ENCODE peak calls at places on chromosomes 1 and 21, in ten cellular contexts. One of them, this sample, is unnamed.

GRCh38 chr1:184053881-184054280 is 2.4 kb downstream of the TSEN15 start:
- DNase-seq in lower lobe of right lung: no peak
- DNase-seq in keratinocyte: no peak
- DNase-seq in heart right ventricle: no peak
- DNase-seq in cardiac muscle cell: no peak
- DNase-seq in transverse colon: no peak
- DNase-seq in A549: no peak
- DNase-seq in hepatocyte: no peak
- DNase-seq in fibroblast of lung: no peak
- DNase-seq in colonic mucosa: no peak
- DNase-seq in this sample: no peak

GRCh38 chr1:216820345-216820744 is 97.1 kb upstream of the ESRRG start:
- DNase-seq in A549: no peak
- DNase-seq in heart right ventricle: no peak
- DNase-seq in transverse colon: no peak
- DNase-seq in fibroblast of lung: peak
- DNase-seq in cardiac muscle cell: no peak
- DNase-seq in keratinocyte: no peak
- DNase-seq in hepatocyte: no peak
- DNase-seq in lower lobe of right lung: no peak
- DNase-seq in colonic mucosa: no peak
- DNase-seq in this sample: no peak

GRCh38 chr1:210448293-210448892 is 119.7 kb downstream of the HHAT start:
- DNase-seq in keratinocyte: no peak
- DNase-seq in hepatocyte: peak
- DNase-seq in colonic mucosa: no peak
- DNase-seq in fibroblast of lung: peak
- DNase-seq in lower lobe of right lung: no peak
- DNase-seq in cardiac muscle cell: peak
- DNase-seq in A549: peak
- DNase-seq in heart right ventricle: peak
- DNase-seq in transverse colon: no peak
- DNase-seq in this sample: no peak

GRCh38 chr21:42218836-42219605 is at the start of gene ABCG1:
- DNase-seq in fibroblast of lung: peak
- DNase-seq in heart right ventricle: no peak
- DNase-seq in transverse colon: peak
- DNase-seq in lower lobe of right lung: peak
- DNase-seq in hepatocyte: peak
- DNase-seq in A549: peak
- DNase-seq in colonic mucosa: peak
- DNase-seq in cardiac muscle cell: peak
- DNase-seq in keratinocyte: no peak
- DNase-seq in this sample: no peak

GRCh38 chr1:164704954-164705353 is 146.0 kb downstream of the PBX1 start:
- DNase-seq in A549: no peak
- DNase-seq in heart right ventricle: no peak
- DNase-seq in transverse colon: no peak
- DNase-seq in fibroblast of lung: no peak
- DNase-seq in keratinocyte: no peak
- DNase-seq in colonic mucosa: no peak
- DNase-seq in cardiac muscle cell: peak
- DNase-seq in lower lobe of right lung: no peak
- DNase-seq in hepatocyte: no peak
- DNase-seq in this sample: no peak

GRCh38 chr1:179822107-179822506 is 55.5 kb downstream of the TOR1AIP2 start:
- DNase-seq in colonic mucosa: no peak
- DNase-seq in lower lobe of right lung: no peak
- DNase-seq in hepatocyte: no peak
- DNase-seq in keratinocyte: no peak
- DNase-seq in transverse colon: no peak
- DNase-seq in A549: no peak
- DNase-seq in cardiac muscle cell: no peak
- DNase-seq in heart right ventricle: no peak
- DNase-seq in fibroblast of lung: no peak
- DNase-seq in this sample: no peak

GRCh38 chr1:209215826-209216225 is 367.7 kb upstream of the CAMK1G start:
- DNase-seq in cardiac muscle cell: no peak
- DNase-seq in transverse colon: no peak
- DNase-seq in lower lobe of right lung: no peak
- DNase-seq in keratinocyte: no peak
- DNase-seq in heart right ventricle: no peak
- DNase-seq in colonic mucosa: no peak
- DNase-seq in hepatocyte: no peak
- DNase-seq in fibroblast of lung: no peak
- DNase-seq in A549: no peak
- DNase-seq in this sample: no peak

GRCh38 chr1:193542668-193543067 is 356.3 kb upstream of the B3GALT2 start:
- DNase-seq in lower lobe of right lung: no peak
- DNase-seq in hepatocyte: peak
- DNase-seq in heart right ventricle: no peak
- DNase-seq in transverse colon: no peak
- DNase-seq in A549: no peak
- DNase-seq in fibroblast of lung: no peak
- DNase-seq in colonic mucosa: no peak
- DNase-seq in keratinocyte: no peak
- DNase-seq in cardiac muscle cell: peak
- DNase-seq in this sample: no peak

GRCh38 chr1:229371624-229372023 is 28.8 kb upstream of the CCSAP start:
- DNase-seq in transverse colon: no peak
- DNase-seq in cardiac muscle cell: no peak
- DNase-seq in colonic mucosa: no peak
- DNase-seq in keratinocyte: peak
- DNase-seq in heart right ventricle: no peak
- DNase-seq in A549: no peak
- DNase-seq in hepatocyte: no peak
- DNase-seq in lower lobe of right lung: no peak
- DNase-seq in fibroblast of lung: no peak
- DNase-seq in this sample: no peak
- H3K27ac ChIP-seq in transverse colon: no peak
- H3K27ac ChIP-seq in cardiac muscle cell: no peak
- H3K27ac ChIP-seq in colonic mucosa: no peak
- H3K27ac ChIP-seq in keratinocyte: peak
- H3K27ac ChIP-seq in heart right ventricle: peak
- H3K27ac ChIP-seq in A549: no peak
- H3K27ac ChIP-seq in hepatocyte: no peak
- H3K27ac ChIP-seq in lower lobe of right lung: no peak
- H3K27ac ChIP-seq in fibroblast of lung: no peak
- H3K27ac ChIP-seq in this sample: no peak

GRCh38 chr21:34519694-34520093 is 7.7 kb upstream of the KCNE1 start:
- DNase-seq in heart right ventricle: no peak
- DNase-seq in colonic mucosa: no peak
- DNase-seq in cardiac muscle cell: no peak
- DNase-seq in A549: no peak
- DNase-seq in fibroblast of lung: no peak
- DNase-seq in keratinocyte: no peak
- DNase-seq in transverse colon: no peak
- DNase-seq in lower lobe of right lung: no peak
- DNase-seq in hepatocyte: no peak
- DNase-seq in this sample: no peak

GRCh38 chr21:34517039-34517438 is 5.0 kb upstream of the KCNE1 start:
- DNase-seq in colonic mucosa: no peak
- DNase-seq in lower lobe of right lung: no peak
- DNase-seq in keratinocyte: no peak
- DNase-seq in cardiac muscle cell: no peak
- DNase-seq in fibroblast of lung: no peak
- DNase-seq in hepatocyte: no peak
- DNase-seq in transverse colon: no peak
- DNase-seq in A549: no peak
- DNase-seq in heart right ventricle: no peak
- DNase-seq in this sample: no peak

GRCh38 chr21:34519013-34519412 is 7.0 kb upstream of the KCNE1 start:
- DNase-seq in A549: no peak
- DNase-seq in transverse colon: no peak
- DNase-seq in keratinocyte: no peak
- DNase-seq in fibroblast of lung: no peak
- DNase-seq in cardiac muscle cell: no peak
- DNase-seq in lower lobe of right lung: no peak
- DNase-seq in heart right ventricle: no peak
- DNase-seq in hepatocyte: no peak
- DNase-seq in colonic mucosa: no peak
- DNase-seq in this sample: no peak

GRCh38 chr21:34514576-34515135 is 2.6 kb upstream of the KCNE1 start:
- DNase-seq in heart right ventricle: no peak
- DNase-seq in hepatocyte: no peak
- DNase-seq in keratinocyte: no peak
- DNase-seq in fibroblast of lung: peak
- DNase-seq in transverse colon: no peak
- DNase-seq in lower lobe of right lung: no peak
- DNase-seq in A549: no peak
- DNase-seq in cardiac muscle cell: no peak
- DNase-seq in colonic mucosa: no peak
- DNase-seq in this sample: no peak

DNA sequence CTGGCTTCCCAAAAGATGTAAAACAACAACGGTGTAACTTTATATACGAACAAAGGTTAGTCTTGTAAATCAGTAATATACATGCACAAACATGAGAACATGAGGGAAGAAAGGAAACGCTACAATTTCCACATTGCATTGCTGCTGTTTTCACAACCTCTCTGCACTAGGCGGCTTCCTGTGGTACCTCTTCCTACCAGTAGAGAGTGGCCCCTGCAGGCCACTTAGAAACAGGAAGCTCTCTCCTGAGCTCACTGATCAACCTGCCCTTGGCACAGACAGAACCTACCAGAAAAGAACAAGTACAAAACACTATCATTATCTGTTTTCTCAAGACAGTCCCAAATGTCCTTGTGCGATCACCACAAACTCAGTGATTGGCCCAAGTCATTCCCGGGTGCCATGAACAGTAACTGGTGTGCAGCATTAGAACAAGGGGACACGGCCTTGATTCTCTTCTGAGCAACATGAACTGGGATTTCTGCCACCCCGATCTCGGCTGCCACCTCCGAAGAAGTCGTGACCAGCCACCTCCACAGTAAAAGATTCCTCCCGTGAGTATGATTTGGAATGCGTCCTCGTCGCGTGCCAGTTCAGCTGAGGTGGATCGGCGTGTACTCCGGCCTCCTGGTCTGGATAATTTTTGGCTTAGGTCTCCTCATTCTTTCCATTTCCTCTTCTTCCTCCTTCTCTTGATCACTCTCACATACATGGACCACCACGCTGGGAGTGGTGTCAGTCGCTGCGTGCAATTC is 5.7 kb upstream of the KCNE1 start:
- DNase-seq in hepatocyte: no peak
- DNase-seq in cardiac muscle cell: peak
- DNase-seq in A549: no peak
- DNase-seq in lower lobe of right lung: no peak
- DNase-seq in heart right ventricle: no peak
- DNase-seq in fibroblast of lung: no peak
- DNase-seq in transverse colon: no peak
- DNase-seq in colonic mucosa: no peak
- DNase-seq in keratinocyte: no peak
- DNase-seq in this sample: no peak
- TF ChIP-seq CTCF in hepatocyte: peak
- TF ChIP-seq CTCF in cardiac muscle cell: peak
- TF ChIP-seq CTCF in A549: no peak
- TF ChIP-seq CTCF in lower lobe of right lung: peak
- TF ChIP-seq CTCF in heart right ventricle: no peak
- TF ChIP-seq CTCF in fibroblast of lung: peak
- TF ChIP-seq CTCF in transverse colon: peak
- TF ChIP-seq CTCF in colonic mucosa: no peak
- TF ChIP-seq CTCF in keratinocyte: peak
- TF ChIP-seq CTCF in this sample: no peak

GRCh38 chr1:54507471-54507870 is 40.6 kb upstream of the ACOT11 start:
- DNase-seq in keratinocyte: no peak
- DNase-seq in A549: no peak
- DNase-seq in cardiac muscle cell: no peak
- DNase-seq in colonic mucosa: no peak
- DNase-seq in fibroblast of lung: no peak
- DNase-seq in hepatocyte: no peak
- DNase-seq in transverse colon: no peak
- DNase-seq in lower lobe of right lung: no peak
- DNase-seq in heart right ventricle: no peak
- DNase-seq in this sample: no peak

GRCh38 chr1:54510715-54511270 is 37.2 kb upstream of the ACOT11 start:
- DNase-seq in hepatocyte: no peak
- DNase-seq in lower lobe of right lung: no peak
- DNase-seq in colonic mucosa: no peak
- DNase-seq in transverse colon: no peak
- DNase-seq in heart right ventricle: no peak
- DNase-seq in cardiac muscle cell: no peak
- DNase-seq in keratinocyte: no peak
- DNase-seq in A549: no peak
- DNase-seq in fibroblast of lung: no peak
- DNase-seq in this sample: no peak

GRCh38 chr1:54502342-54502741 is 45.7 kb upstream of the ACOT11 start:
- DNase-seq in transverse colon: no peak
- DNase-seq in A549: no peak
- DNase-seq in heart right ventricle: no peak
- DNase-seq in hepatocyte: no peak
- DNase-seq in keratinocyte: no peak
- DNase-seq in colonic mucosa: no peak
- DNase-seq in fibroblast of lung: no peak
- DNase-seq in cardiac muscle cell: no peak
- DNase-seq in lower lobe of right lung: no peak
- DNase-seq in this sample: no peak

GRCh38 chr1:54506594-54506993 is 41.4 kb upstream of the ACOT11 start:
- DNase-seq in transverse colon: no peak
- DNase-seq in cardiac muscle cell: no peak
- DNase-seq in colonic mucosa: no peak
- DNase-seq in fibroblast of lung: peak
- DNase-seq in A549: no peak
- DNase-seq in heart right ventricle: no peak
- DNase-seq in hepatocyte: no peak
- DNase-seq in keratinocyte: no peak
- DNase-seq in lower lobe of right lung: no peak
- DNase-seq in this sample: no peak

DNA sequence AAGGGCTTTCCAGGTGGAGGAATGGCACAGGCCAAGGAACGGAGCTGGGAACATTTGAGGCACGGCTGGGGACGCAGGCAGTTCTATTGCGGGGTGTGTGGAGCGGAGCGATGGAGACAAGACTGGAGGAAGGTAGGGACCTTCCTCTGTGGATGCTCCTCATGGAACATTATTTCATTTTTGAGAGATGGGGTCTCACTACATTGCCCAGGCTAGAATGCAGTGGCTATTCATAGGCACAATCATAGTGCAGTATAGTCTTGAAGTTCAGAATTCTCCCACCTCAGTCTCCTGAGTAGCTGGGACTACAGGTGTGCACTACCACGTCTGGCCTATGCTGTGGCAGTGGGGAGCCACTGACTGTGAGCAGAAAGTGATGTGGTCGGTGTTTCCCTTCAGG is 41.0 kb upstream of the ACOT11 start:
- DNase-seq in colonic mucosa: no peak
- DNase-seq in transverse colon: no peak
- DNase-seq in cardiac muscle cell: no peak
- DNase-seq in heart right ventricle: no peak
- DNase-seq in fibroblast of lung: no peak
- DNase-seq in A549: no peak
- DNase-seq in keratinocyte: no peak
- DNase-seq in lower lobe of right lung: no peak
- DNase-seq in hepatocyte: no peak
- DNase-seq in this sample: no peak
- H3K27ac ChIP-seq in colonic mucosa: no peak
- H3K27ac ChIP-seq in transverse colon: no peak
- H3K27ac ChIP-seq in cardiac muscle cell: no peak
- H3K27ac ChIP-seq in heart right ventricle: no peak
- H3K27ac ChIP-seq in fibroblast of lung: no peak
- H3K27ac ChIP-seq in A549: no peak
- H3K27ac ChIP-seq in keratinocyte: no peak
- H3K27ac ChIP-seq in lower lobe of right lung: no peak
- H3K27ac ChIP-seq in hepatocyte: no peak
- H3K27ac ChIP-seq in this sample: no peak

DNA sequence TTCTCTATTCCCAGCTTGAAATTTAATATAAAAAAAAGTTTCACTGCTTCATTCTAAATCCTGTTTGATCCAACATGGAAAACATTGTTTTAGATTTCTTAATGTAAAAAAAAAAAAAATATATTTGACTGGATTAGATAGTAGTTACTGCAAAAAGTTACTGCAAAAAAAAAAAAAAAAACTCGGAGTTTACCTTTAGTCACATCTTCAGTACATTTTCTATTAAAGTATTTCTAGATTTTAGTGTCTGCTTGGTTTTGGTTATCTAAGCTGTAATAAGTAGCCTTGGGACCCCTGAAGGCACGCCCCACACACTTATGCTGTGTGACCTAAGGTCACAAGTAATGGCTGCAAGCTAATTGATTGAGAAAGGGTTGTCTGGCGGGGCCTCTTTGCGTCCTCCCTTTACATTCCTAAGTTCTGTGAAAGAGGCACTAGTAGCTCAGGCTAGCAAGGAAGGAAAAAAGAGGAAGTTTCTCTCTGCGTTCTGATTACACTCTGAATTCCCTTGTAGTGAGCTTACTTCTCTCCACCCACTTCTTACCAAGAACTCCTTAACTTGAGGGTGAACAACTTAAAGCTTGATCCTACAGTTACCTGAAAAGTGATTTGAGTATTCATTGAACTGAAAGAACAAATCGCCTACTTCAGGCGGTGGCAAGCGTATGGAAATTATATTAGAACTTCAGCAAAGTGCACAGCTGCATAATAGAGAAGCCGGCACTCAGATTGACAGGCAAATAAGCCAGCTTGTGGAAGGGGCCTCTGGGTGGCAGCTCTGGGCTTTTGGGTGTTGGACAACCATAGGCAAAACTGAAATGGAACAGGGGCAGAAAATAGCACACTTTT is 464.2 kb downstream of the USP25 start:
- DNase-seq in transverse colon: peak
- DNase-seq in keratinocyte: no peak
- DNase-seq in colonic mucosa: peak
- DNase-seq in A549: peak
- DNase-seq in fibroblast of lung: peak
- DNase-seq in hepatocyte: peak
- DNase-seq in cardiac muscle cell: peak
- DNase-seq in heart right ventricle: peak
- DNase-seq in lower lobe of right lung: peak
- DNase-seq in this sample: peak
- TF ChIP-seq CTCF in transverse colon: no peak
- TF ChIP-seq CTCF in keratinocyte: no peak
- TF ChIP-seq CTCF in colonic mucosa: no peak
- TF ChIP-seq CTCF in A549: peak
- TF ChIP-seq CTCF in fibroblast of lung: peak
- TF ChIP-seq CTCF in hepatocyte: peak
- TF ChIP-seq CTCF in cardiac muscle cell: peak
- TF ChIP-seq CTCF in heart right ventricle: no peak
- TF ChIP-seq CTCF in lower lobe of right lung: no peak
- TF ChIP-seq CTCF in this sample: no peak

This sample was measured in coronary artery.